ENCODE peak calls at places on chromosomes 3 and 15, in four cellular contexts. One of them, this sample, is unnamed.

GRCh38 chr15:90845201-90845949 is 23.0 kb upstream of the FURIN start:
- DNase-seq in K562: peak
- DNase-seq in SK-N-SH: no peak
- DNase-seq in HepG2: no peak
- DNase-seq in this sample: peak

GRCh38 chr3:170007031-170007663 is 30.6 kb upstream of the GPR160 start:
- DNase-seq in HepG2: peak
- DNase-seq in SK-N-SH: no peak
- DNase-seq in K562: no peak
- DNase-seq in this sample: peak

GRCh38 chr3:193780810-193781472 is 187.9 kb downstream of the OPA1 start:
- DNase-seq in K562: peak
- DNase-seq in HepG2: peak
- DNase-seq in SK-N-SH: peak
- DNase-seq in this sample: no peak

GRCh38 chr15:60660290-60661051 is 181.5 kb upstream of the ICE2 start:
- DNase-seq in HepG2: no peak
- DNase-seq in SK-N-SH: peak
- DNase-seq in K562: no peak
- DNase-seq in this sample: no peak

GRCh38 chr15:58957101-58957973 is 23.9 kb upstream of the SLTM start:
- DNase-seq in SK-N-SH: peak
- DNase-seq in HepG2: peak
- DNase-seq in K562: peak
- DNase-seq in this sample: no peak

GRCh38 chr3:157443873-157444770 is 7.5 kb downstream of the PTX3 start:
- DNase-seq in HepG2: no peak
- DNase-seq in SK-N-SH: no peak
- DNase-seq in K562: no peak
- DNase-seq in this sample: no peak

GRCh38 chr15:56244811-56245576 is 1.3 kb upstream of the RFX7 start:
- DNase-seq in K562: peak
- DNase-seq in SK-N-SH: no peak
- DNase-seq in HepG2: peak
- DNase-seq in this sample: no peak

GRCh38 chr15:52730163-52730562 is 51.0 kb upstream of the ATOSA start:
- DNase-seq in K562: no peak
- DNase-seq in SK-N-SH: no peak
- DNase-seq in HepG2: no peak
- DNase-seq in this sample: peak

GRCh38 chr3:151584603-151585002 is 123.7 kb upstream of the IGSF10 start:
- DNase-seq in HepG2: no peak
- DNase-seq in SK-N-SH: no peak
- DNase-seq in K562: no peak
- DNase-seq in this sample: peak

GRCh38 chr3:12549971-12550760 is 4.9 kb upstream of the MKRN2OS start:
- DNase-seq in HepG2: no peak
- DNase-seq in SK-N-SH: no peak
- DNase-seq in K562: no peak
- DNase-seq in this sample: no peak

GRCh38 chr3:43638594-43639447 is 17.0 kb upstream of the ANO10 start:
- DNase-seq in K562: peak
- DNase-seq in SK-N-SH: no peak
- DNase-seq in HepG2: no peak
- DNase-seq in this sample: no peak

DNA sequence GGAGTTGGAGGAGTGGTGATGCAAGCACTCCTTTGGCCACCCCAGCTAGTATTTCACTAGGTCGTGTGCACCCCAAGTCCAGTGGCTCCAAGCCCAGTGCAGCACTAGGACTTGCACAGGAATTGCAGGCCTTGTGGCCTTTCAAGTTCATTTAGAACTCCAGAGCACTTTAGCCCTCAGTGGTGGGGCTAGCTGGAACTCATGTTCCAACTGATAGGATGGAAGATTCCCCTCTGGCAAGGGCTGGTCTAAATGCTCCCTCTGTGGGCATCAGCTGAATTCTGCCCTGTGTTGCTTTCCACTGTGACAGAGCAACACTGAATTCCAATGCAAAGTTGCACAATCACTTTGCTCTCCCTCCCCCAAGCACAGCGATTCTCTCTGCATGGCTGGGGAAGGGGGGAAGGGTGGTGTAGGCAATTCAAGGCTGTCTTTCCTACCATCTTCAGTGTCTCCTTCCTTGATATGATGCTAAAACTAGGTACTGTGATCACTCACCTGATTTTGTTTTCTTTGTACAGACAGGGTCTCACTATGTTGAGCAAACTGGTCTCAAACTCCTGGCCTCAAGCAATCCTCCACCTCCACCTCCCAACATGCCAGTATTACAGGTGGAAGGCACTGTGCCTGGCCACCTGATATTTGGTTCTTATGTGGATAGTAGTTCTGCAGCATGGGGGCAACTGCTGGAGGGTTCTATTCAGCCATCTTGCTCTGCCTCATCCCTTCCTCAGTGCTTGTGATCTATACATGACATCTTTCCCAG is 10.3 kb downstream of the USF3 start:
- DNase-seq in K562: no peak
- DNase-seq in HepG2: peak
- DNase-seq in SK-N-SH: no peak
- DNase-seq in this sample: no peak
- TF ChIP-seq REST in K562: no peak
- TF ChIP-seq REST in HepG2: no peak
- TF ChIP-seq REST in SK-N-SH: no peak
- TF ChIP-seq REST in this sample: no peak

DNA sequence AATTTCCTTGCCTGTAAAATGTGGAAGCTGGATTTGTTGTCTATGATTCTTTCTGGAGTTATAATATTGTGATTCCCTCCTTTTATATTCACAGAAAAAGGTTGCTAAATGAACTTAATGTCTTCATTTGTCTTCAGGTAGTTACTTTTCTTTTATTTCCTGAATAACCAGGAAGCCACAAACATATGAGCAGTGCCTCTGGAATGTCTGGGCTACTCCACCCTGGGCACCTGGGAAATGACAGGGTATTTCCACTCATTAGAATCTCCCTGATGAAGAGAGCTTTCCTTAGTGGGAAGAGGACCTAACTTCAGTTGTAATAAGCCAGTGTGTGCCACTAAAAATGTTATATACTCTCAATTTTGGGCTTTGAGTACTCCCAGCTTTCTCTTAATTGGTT is 3.8 kb upstream of the SLMAP start:
- DNase-seq in K562: no peak
- DNase-seq in HepG2: no peak
- DNase-seq in SK-N-SH: no peak
- DNase-seq in this sample: no peak
- TF ChIP-seq FOXM1 in K562: no peak
- TF ChIP-seq FOXM1 in HepG2: no peak
- TF ChIP-seq FOXM1 in SK-N-SH: no peak
- TF ChIP-seq FOXM1 in this sample: no peak

DNA sequence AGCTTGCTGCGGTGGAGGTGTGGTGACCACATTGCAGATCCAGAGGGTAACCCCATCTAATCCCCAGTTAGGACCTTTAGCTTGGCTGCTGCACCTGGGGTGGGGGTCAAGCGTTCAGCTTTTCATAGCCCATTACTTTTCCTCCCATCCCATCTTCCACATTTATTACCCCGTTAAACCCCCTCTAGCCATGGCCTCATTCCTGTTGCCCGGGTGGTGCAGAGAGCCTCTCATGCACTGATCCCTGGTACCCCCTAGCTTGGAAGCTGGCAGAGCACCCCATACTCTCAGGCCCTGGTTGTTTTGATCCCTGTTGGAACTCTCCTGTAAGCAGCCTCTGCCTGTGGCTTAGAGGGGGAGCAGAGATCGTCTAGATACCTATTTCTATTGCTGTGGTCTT is 20.8 kb downstream of the CDAN1 start:
- DNase-seq in SK-N-SH: no peak
- DNase-seq in HepG2: no peak
- DNase-seq in K562: no peak
- DNase-seq in this sample: no peak
- TF ChIP-seq REST in SK-N-SH: no peak
- TF ChIP-seq REST in HepG2: no peak
- TF ChIP-seq REST in K562: no peak
- TF ChIP-seq REST in this sample: no peak

GRCh38 chr3:139935866-139936817 is 1.2 kb downstream of the CLSTN2 start:
- DNase-seq in K562: no peak
- DNase-seq in HepG2: no peak
- DNase-seq in SK-N-SH: peak
- DNase-seq in this sample: no peak
- TF ChIP-seq FOXM1 in K562: no peak
- TF ChIP-seq FOXM1 in HepG2: no peak
- TF ChIP-seq FOXM1 in SK-N-SH: no peak
- TF ChIP-seq FOXM1 in this sample: no peak

DNA sequence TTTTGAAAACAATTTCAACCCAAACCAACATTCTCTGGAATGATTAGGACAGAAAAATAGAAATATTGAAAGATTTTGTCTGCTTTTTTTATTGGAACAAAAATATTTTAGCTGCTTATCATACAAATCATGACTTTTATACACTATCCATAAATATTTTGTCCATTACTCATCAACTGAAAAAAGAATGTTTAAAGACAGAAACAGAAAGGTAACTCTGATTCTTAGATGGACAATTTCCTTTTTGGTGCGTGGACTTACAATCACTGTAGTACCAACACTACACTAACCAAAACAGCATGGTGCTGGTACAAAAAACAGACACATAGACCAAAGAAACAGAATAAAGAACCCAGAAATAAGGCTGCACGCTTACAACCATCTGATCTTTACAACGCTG is 582.8 kb upstream of the CCDC54 start:
- DNase-seq in HepG2: no peak
- DNase-seq in K562: no peak
- DNase-seq in SK-N-SH: no peak
- DNase-seq in this sample: no peak
- TF ChIP-seq REST in HepG2: no peak
- TF ChIP-seq REST in K562: no peak
- TF ChIP-seq REST in SK-N-SH: no peak
- TF ChIP-seq REST in this sample: no peak

GRCh38 chr15:29556385-29556784 is 265.9 kb downstream of the TJP1 start:
- DNase-seq in SK-N-SH: no peak
- DNase-seq in HepG2: no peak
- DNase-seq in K562: no peak
- DNase-seq in this sample: no peak
- TF ChIP-seq FOXM1 in SK-N-SH: no peak
- TF ChIP-seq FOXM1 in HepG2: no peak
- TF ChIP-seq FOXM1 in K562: no peak
- TF ChIP-seq FOXM1 in this sample: no peak

GRCh38 chr3:13728487-13728886 is 151.4 kb downstream of the WNT7A start:
- DNase-seq in HepG2: no peak
- DNase-seq in SK-N-SH: no peak
- DNase-seq in K562: no peak
- DNase-seq in this sample: no peak
- TF ChIP-seq REST in HepG2: no peak
- TF ChIP-seq REST in SK-N-SH: no peak
- TF ChIP-seq REST in K562: no peak
- TF ChIP-seq REST in this sample: no peak

DNA sequence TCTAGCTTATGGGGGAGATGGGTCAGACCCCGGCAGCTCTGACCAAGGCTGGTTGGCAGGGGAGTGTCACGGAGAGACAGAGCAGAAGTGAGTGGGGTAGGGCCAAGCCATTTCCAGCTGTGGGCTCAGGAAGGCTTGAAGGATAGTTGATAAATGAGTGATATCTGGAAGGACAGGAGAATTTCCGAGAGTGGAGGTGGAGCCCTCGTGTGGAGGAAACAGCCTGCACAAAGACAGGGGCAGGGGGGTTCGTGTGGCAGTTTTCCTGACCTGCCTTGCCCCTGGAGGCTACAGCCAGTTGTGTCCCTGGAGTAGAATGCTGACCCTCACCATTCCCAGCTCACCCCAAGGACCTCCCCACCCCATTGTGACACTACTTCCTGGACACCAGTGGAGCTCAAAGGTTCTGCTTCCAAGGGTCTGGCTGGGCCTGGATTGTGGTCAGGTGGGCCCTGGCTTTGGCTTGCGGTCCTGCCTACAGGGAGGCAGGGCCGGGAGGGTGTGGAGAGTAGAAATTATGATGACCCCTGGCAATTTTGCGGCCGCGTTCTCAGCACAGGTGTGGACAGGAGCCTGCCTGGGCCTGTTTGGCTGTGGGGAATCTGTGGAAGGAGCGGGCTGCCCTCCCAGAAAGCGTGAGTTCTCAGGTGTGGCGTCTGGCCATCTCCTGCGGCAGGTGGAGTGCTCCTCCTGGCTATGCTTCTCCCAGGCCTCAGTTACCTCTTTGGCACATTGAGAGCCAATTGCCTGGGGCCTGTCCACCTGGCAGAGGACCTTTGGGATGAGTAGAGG is at the start of gene SLC22A14:
- DNase-seq in K562: peak
- DNase-seq in SK-N-SH: no peak
- DNase-seq in HepG2: peak
- DNase-seq in this sample: no peak
- TF ChIP-seq FOXM1 in K562: no peak
- TF ChIP-seq FOXM1 in SK-N-SH: no peak
- TF ChIP-seq FOXM1 in HepG2: no peak
- TF ChIP-seq FOXM1 in this sample: no peak

GRCh38 chr15:74460903-74461846 is at the start of gene UBL7:
- DNase-seq in K562: peak
- DNase-seq in SK-N-SH: peak
- DNase-seq in HepG2: peak
- DNase-seq in this sample: peak
- TF ChIP-seq REST in K562: no peak
- TF ChIP-seq REST in SK-N-SH: peak
- TF ChIP-seq REST in HepG2: no peak
- TF ChIP-seq REST in this sample: no peak

GRCh38 chr3:126149960-126150515 is 30.3 kb downstream of the ALDH1L1 start:
- DNase-seq in K562: no peak
- DNase-seq in SK-N-SH: no peak
- DNase-seq in HepG2: no peak
- DNase-seq in this sample: no peak

GRCh38 chr3:126153695-126154360 is 26.6 kb downstream of the ALDH1L1 start:
- DNase-seq in HepG2: no peak
- DNase-seq in SK-N-SH: no peak
- DNase-seq in K562: no peak
- DNase-seq in this sample: no peak

GRCh38 chr3:126152458-126152857 is 27.9 kb downstream of the ALDH1L1 start:
- DNase-seq in HepG2: no peak
- DNase-seq in K562: no peak
- DNase-seq in SK-N-SH: no peak
- DNase-seq in this sample: no peak

GRCh38 chr3:126152931-126153694 is 27.3 kb downstream of the ALDH1L1 start:
- DNase-seq in K562: no peak
- DNase-seq in SK-N-SH: no peak
- DNase-seq in HepG2: no peak
- DNase-seq in this sample: no peak

DNA sequence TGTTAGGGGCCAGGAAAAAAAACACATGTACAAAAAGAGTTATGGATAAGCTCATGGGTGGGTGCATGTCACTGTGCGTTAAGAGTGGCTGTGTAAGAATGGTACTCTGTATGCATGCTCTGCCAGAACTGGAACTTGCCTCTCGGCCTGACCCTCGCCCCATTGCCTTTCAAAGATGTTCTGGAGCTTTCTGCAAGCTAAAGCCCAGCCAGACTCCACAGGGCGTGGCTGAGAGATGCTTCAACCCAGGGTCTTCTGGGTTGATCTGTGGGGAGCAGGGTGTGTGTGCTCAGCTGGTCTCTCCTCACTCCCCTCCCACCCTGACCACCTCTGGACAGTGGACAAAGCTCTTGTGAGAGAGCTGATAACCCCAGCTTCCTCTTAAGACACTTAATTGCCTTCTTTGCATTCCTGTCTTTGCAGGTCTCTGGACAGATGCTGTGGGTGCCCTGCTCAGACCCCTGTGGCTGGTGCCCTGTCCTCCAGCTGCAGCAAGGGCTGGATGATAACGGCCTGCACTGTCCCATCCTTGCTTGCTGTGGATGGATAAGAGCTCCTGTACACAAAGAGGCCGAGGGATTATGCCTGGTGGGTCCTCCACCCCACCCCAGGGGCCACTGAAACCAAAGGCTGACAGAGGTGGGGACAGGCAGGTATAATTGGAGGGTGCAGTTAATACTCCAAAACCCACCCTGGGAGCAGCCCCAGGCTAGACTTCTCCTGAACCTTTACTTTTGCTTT is 28.7 kb downstream of the ALDH1L1 start:
- DNase-seq in HepG2: no peak
- DNase-seq in K562: no peak
- DNase-seq in SK-N-SH: no peak
- DNase-seq in this sample: no peak
- TF ChIP-seq FOXM1 in HepG2: no peak
- TF ChIP-seq FOXM1 in K562: no peak
- TF ChIP-seq FOXM1 in SK-N-SH: no peak
- TF ChIP-seq FOXM1 in this sample: no peak